ENCODE peak calls at places on chromosomes 12 and 14, in four cellular contexts. F is AG10803; B is foreskin fibroblast; R is CD8-positive, alpha-beta memory T cell. V is an unnamed sample.

GRCh38 chr12:100672075-100672592 is 98.7 kb downstream of the GAS2L3 start:
- DNase-seq in F (no peak), B (no peak), R (no peak), V (peak; percentile 21)

GRCh38 chr12:46959484-46959883 is 119.9 kb upstream of the PCED1B start:
- DNase-seq in F (peak; percentile 89), B (peak; percentile 96), R (no peak), V (no peak)

GRCh38 chr14:29645117-29645516 is 282.5 kb downstream of the PRKD1 start:
- DNase-seq in F (no peak), B (no peak), R (no peak), V (no peak)

GRCh38 chr12:19744760-19745218 is 305.5 kb downstream of the AEBP2 start:
- DNase-seq in F (peak; percentile 27), B (no peak), R (no peak), V (peak; percentile 45)

GRCh38 chr12:59431266-59431665 is 164.6 kb upstream of the SLC16A7 start:
- DNase-seq in F (peak; percentile 29), B (no peak), R (no peak), V (no peak)

GRCh38 chr14:30876692-30877091 is 2.3 kb downstream of the COCH start:
- DNase-seq in F (no peak), B (no peak), R (no peak), V (no peak)

GRCh38 chr12:80325167-80325959 is 118.7 kb upstream of the PTPRQ start:
- DNase-seq in F (peak; percentile 8), B (peak; percentile 17), R (no peak), V (no peak)

GRCh38 chr14:22824711-22825359 is 4.9 kb upstream of the MRPL52 start:
- DNase-seq in F (peak; percentile 94), B (peak; percentile 89), R (no peak), V (peak; percentile 74)

GRCh38 chr12:131828671-131829350 is 618 bp downstream of the MMP17 start:
- DNase-seq in F (no peak), B (no peak), R (no peak), V (no peak)

GRCh38 chr12:113306382-113306781 is 28.5 kb downstream of the SLC8B1 start:
- DNase-seq in F (no peak), B (no peak), R (no peak), V (no peak)

GRCh38 chr12:89706551-89707348 is 1.9 kb downstream of the ATP2B1 start:
- DNase-seq in F (peak; percentile 43), B (no peak), R (no peak), V (no peak)

GRCh38 chr12:56695327-56696101 is 7.4 kb upstream of the PTGES3 start:
- DNase-seq in F (peak; percentile 44), B (peak; percentile 29), R (no peak), V (no peak)

GRCh38 chr14:68651652-68652432 is 141.0 kb downstream of the ZFP36L1 start:
- DNase-seq in F (peak; percentile 79), B (no peak), R (no peak), V (no peak)

GRCh38 chr14:100861188-100861936 is 35.4 kb downstream of the MEG3 start:
- DNase-seq in F (no peak), B (no peak), R (no peak), V (no peak)

GRCh38 chr12:91565246-91565645 is 382.6 kb upstream of the DCN start:
- DNase-seq in F (peak; percentile 24), B (peak; percentile 13), R (no peak), V (no peak)

GRCh38 chr14:30521899-30522736 is 36.8 kb upstream of the G2E3 start:
- DNase-seq in F (peak; percentile 47), B (peak; percentile 10), R (no peak), V (peak; percentile 54)

GRCh38 chr12:51846911-51847829 is 1.3 kb downstream of the FIGNL2 start:
- DNase-seq in F (no peak), B (no peak), R (peak; percentile 15), V (no peak)

GRCh38 chr12:69330475-69331473 is 17.4 kb upstream of the LYZ start:
- DNase-seq in F (no peak), B (peak; percentile 4), R (peak; percentile 19), V (peak; percentile 4)

GRCh38 chr12:131105736-131106356 is 152.1 kb downstream of the ADGRD1 start:
- DNase-seq in F (no peak), B (no peak), R (peak; percentile 38), V (no peak)

GRCh38 chr14:24269910-24270536 is 1.4 kb downstream of the RABGGTA start:
- DNase-seq in F (no peak), B (no peak), R (no peak), V (no peak)

GRCh38 chr12:84397279-84397678 is 515.3 kb downstream of the SLC6A15 start:
- DNase-seq in F (peak; percentile 10), B (no peak), R (no peak), V (no peak)

GRCh38 chr12:94618995-94619695 is 31.2 kb downstream of the TMCC3 start:
- DNase-seq in F (peak; percentile 35), B (peak; percentile 90), R (no peak), V (no peak)

GRCh38 chr12:56267443-56268071 is 815 bp downstream of the COQ10A start:
- DNase-seq in F (no peak), B (no peak), R (no peak), V (no peak)

GRCh38 chr12:75443709-75444108 is 36.8 kb upstream of the GLIPR1 start:
- DNase-seq in F (no peak), B (no peak), R (no peak), V (no peak)

GRCh38 chr14:91142214-91142668 is 28.4 kb downstream of the DGLUCY start:
- DNase-seq in F (no peak), B (no peak), R (no peak), V (peak; percentile 34)

GRCh38 chr14:22689186-22689585 is 45.0 kb upstream of the OR6J1 start:
- DNase-seq in F (peak; percentile 88), B (peak; percentile 91), R (no peak), V (peak; percentile 30)

GRCh38 chr12:79063258-79063657 is 198.7 kb downstream of the SYT1 start:
- DNase-seq in F (no peak), B (no peak), R (no peak), V (no peak)

GRCh38 chr12:96907681-96908163 is 665 bp downstream of the NEDD1 start:
- DNase-seq in F (peak; percentile 26), B (peak; percentile 12), R (no peak), V (no peak)

GRCh38 chr12:68591716-68592437 is 18.8 kb upstream of the RAP1B start:
- DNase-seq in F (no peak), B (no peak), R (no peak), V (peak; percentile 94)

GRCh38 chr14:37824936-37825698 is 229.7 kb downstream of the TTC6 start:
- DNase-seq in F (no peak), B (no peak), R (no peak), V (no peak)

GRCh38 chr12:76666272-76666845 is 97.6 kb upstream of the ZDHHC17 start:
- DNase-seq in F (peak; percentile 73), B (no peak), R (no peak), V (no peak)

GRCh38 chr14:92026548-92027190 is 13.2 kb downstream of the TRIP11 start:
- DNase-seq in F (no peak), B (no peak), R (no peak), V (no peak)

GRCh38 chr12:124240493-124240892 is 54.4 kb upstream of the RFLNA start:
- DNase-seq in F (no peak), B (no peak), R (no peak), V (peak; percentile 50)

GRCh38 chr12:43835656-43836454 is at the start of gene TMEM117:
- DNase-seq in F (peak; percentile 67), B (peak; percentile 51), R (peak; percentile 50), V (no peak)

GRCh38 chr12:26991826-26992225 is 22.4 kb downstream of the TM7SF3 start:
- DNase-seq in F (no peak), B (no peak), R (no peak), V (no peak)

GRCh38 chr14:33516898-33517436 is 433.9 kb downstream of the EGLN3 start:
- DNase-seq in F (no peak), B (no peak), R (no peak), V (no peak)

GRCh38 chr12:24997970-24998582 is 49.2 kb upstream of the BCAT1 start:
- DNase-seq in F (peak; percentile 33), B (peak; percentile 68), R (no peak), V (no peak)

GRCh38 chr12:24993756-24994155 is 44.9 kb upstream of the BCAT1 start:
- DNase-seq in F (no peak), B (no peak), R (no peak), V (no peak)

GRCh38 chr12:24997496-24997895 is 48.6 kb upstream of the BCAT1 start:
- DNase-seq in F (no peak), B (no peak), R (no peak), V (no peak)

GRCh38 chr12:24996102-24996797 is 47.3 kb upstream of the BCAT1 start:
- DNase-seq in F (no peak), B (no peak), R (no peak), V (no peak)

GRCh38 chr12:24996820-24997219 is 47.9 kb upstream of the BCAT1 start:
- DNase-seq in F (no peak), B (no peak), R (no peak), V (no peak)
- H3K4me3 ChIP-seq in F (no peak overlapping the region), B (no peak overlapping the region), R (no peak overlapping the region), V (no peak overlapping the region)

GRCh38 chr12:49133590-49133989 is 2.4 kb upstream of the TUBA1B start:
- DNase-seq in F (no peak), B (no peak), R (no peak), V (no peak)
- H3K4me3 ChIP-seq in F (no peak overlapping the region), B (peak overlapping the region; percentile 62), R (no peak overlapping the region), V (no peak overlapping the region)

DNA sequence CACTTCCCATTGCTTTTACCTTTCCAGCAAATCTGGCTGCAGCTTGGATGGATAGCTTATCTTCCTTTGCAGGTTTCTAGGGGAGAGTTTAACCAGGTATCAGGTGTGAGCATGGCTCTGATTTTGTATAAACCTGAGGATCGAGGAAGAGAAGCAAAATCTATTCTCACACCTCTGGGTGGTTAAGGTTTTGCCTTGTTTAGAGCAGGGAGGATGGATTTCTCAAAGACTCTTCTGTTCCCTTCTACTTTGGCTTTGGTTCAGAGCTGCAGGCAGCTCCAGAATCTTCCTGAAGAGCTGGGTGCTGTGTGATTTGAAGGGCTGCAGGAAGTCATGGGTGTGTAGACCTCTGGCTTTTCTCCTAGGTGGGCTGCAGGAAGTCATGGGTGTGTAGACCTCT is 1.7 kb downstream of the JDP2 start:
- DNase-seq in F (no peak), B (no peak), R (no peak), V (no peak)
- H3K4me3 ChIP-seq in F (peak overlapping the region; percentile 88), B (peak overlapping the region; percentile 80), R (no peak overlapping the region), V (no peak overlapping the region)

DNA sequence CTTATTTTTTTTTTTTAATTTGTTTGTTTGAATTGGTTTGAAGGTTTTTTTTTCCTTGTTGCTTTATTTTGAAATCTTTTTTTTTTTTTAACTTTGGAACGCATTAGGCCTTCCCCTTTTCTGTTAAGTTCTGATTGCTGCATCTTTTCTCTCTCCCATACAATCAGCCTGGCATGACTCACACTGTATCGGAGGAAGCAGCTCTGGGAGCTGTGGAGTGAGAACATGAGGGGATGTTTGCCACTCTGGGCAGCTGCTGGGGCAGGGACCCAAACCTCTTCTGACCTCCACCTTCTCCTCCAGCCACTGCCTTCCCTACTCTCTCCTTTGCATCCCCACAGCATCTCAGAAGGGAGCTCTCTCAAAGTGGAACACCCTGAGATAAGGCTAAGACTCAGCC is 160.3 kb upstream of the FKBP4 start:
- DNase-seq in F (no peak), B (no peak), R (no peak), V (no peak)
- H3K4me3 ChIP-seq in F (no peak overlapping the region), B (no peak overlapping the region), R (no peak overlapping the region), V (no peak overlapping the region)

V was measured in Jurkat, Clone E6-1.